ENCODE peak calls at places on chromosomes 4 and X, in five cellular contexts. I is NCI-H524; S is choroid plexus epithelial cell; O is activated CD8-positive, alpha-beta memory T cell treated with anti-CD3 and anti-CD28 coated beads for 4 hours; T is anterior cingulate cortex. W is an unnamed sample.

GRCh38 chr4:140238353-140239041 is 84.5 kb upstream of the MAML3 start:
- DNase-seq in I (peak; percentile 92), S (peak; percentile 80), O (no peak), T (peak; percentile 17), W (peak; percentile 95)

GRCh38 chrX:3384330-3384729 is 37.9 kb upstream of the MXRA5 start:
- DNase-seq in I (no peak), S (peak; percentile 2), O (no peak), T (no peak), W (peak; percentile 9)

GRCh38 chrX:9465380-9466114 is 689 bp downstream of the TBL1X start:
- DNase-seq in I (no peak), S (no peak), O (no peak), T (no peak), W (no peak)

GRCh38 chr4:107094332-107094731 is 58.2 kb upstream of the DKK2 start:
- DNase-seq in I (peak; percentile 6), S (peak; percentile 83), O (no peak), T (no peak), W (peak; percentile 61)

GRCh38 chr4:44118971-44119680 is 329.5 kb downstream of the KCTD8 start:
- DNase-seq in I (no peak), S (peak; percentile 4), O (no peak), T (no peak), W (no peak)

GRCh38 chr4:38538517-38538916 is 125.5 kb upstream of the KLF3 start:
- DNase-seq in I (no peak), S (no peak), O (no peak), T (no peak), W (no peak)

GRCh38 chr4:53307819-53308773 is 57.8 kb downstream of the SCFD2 start:
- DNase-seq in I (no peak), S (no peak), O (no peak), T (no peak), W (peak; percentile 55)

GRCh38 chrX:10622197-10622596 is 1.8 kb upstream of the MID1 start:
- DNase-seq in I (peak; percentile 88), S (no peak), O (no peak), T (no peak), W (no peak)

GRCh38 chr4:38334791-38335190 is 329.2 kb upstream of the KLF3 start:
- DNase-seq in I (no peak), S (no peak), O (no peak), T (no peak), W (no peak)

GRCh38 chrX:140661657-140662056 is 47.9 kb upstream of the LINC00632 start:
- DNase-seq in I (no peak), S (peak; percentile 11), O (no peak), T (no peak), W (peak; percentile 1)